ENCODE peak calls at places on chromosomes 1 and 21, in six cellular contexts. N is lower lobe of right lung, H is astrocyte of the spinal cord, A is progenitor cell of endocrine pancreas, W is thoracic aorta, Z is activated B cell treated with CpG ODN at 0.5 μM for 24 hours. R is an unnamed sample.

GRCh38 chr1:8015036-8015808 is 10.9 kb downstream of the ERRFI1 start:
- DNase-seq in N (no peak), H (peak; percentile 85), A (no peak), W (no peak), Z (no peak), R (peak; percentile 67)

GRCh38 chr21:42635848-42636534 is 17.4 kb upstream of the PDE9A start:
- DNase-seq in N (peak; percentile 6), H (no peak), A (no peak), W (no peak), Z (no peak), R (no peak)

GRCh38 chr1:60589916-60590315 is 492.4 kb upstream of the NFIA start:
- DNase-seq in N (no peak), H (peak; percentile 16), A (no peak), W (no peak), Z (no peak), R (no peak)

GRCh38 chr1:150521196-150521968 is 5.8 kb downstream of the FALEC start:
- DNase-seq in N (no peak), H (no peak), A (no peak), W (no peak), Z (no peak), R (no peak)

GRCh38 chr1:46026531-46026930 is 105.9 kb downstream of the PIK3R3 start:
- DNase-seq in N (no peak), H (no peak), A (no peak), W (no peak), Z (no peak), R (peak; percentile 71)

GRCh38 chr1:193558491-193559028 is 372.1 kb upstream of the B3GALT2 start:
- DNase-seq in N (no peak), H (peak; percentile 96), A (no peak), W (no peak), Z (no peak), R (peak; percentile 90)

GRCh38 chr1:51491166-51491981 is 27.7 kb downstream of the EPS15 start:
- DNase-seq in N (no peak), H (no peak), A (no peak), W (no peak), Z (no peak), R (no peak)

GRCh38 chr1:47870946-47871750 is 126.0 kb downstream of the TRABD2B start:
- DNase-seq in N (no peak), H (no peak), A (no peak), W (no peak), Z (no peak), R (no peak)

GRCh38 chr1:145751491-145752021 is 32.3 kb downstream of the CD160 start:
- DNase-seq in N (no peak), H (peak; percentile 96), A (no peak), W (peak; percentile 13), Z (no peak), R (peak; percentile 76)

GRCh38 chr1:2980849-2981248 is 40.4 kb upstream of the ACTRT2 start:
- DNase-seq in N (no peak), H (no peak), A (no peak), W (no peak), Z (peak; percentile 4), R (no peak)

GRCh38 chr1:208183977-208184901 is 59.9 kb downstream of the PLXNA2 start:
- DNase-seq in N (peak; percentile 52), H (peak; percentile 59), A (no peak), W (peak; percentile 33), Z (no peak), R (no peak)

GRCh38 chr21:46191257-46191685 is 7.0 kb upstream of the SPATC1L start:
- DNase-seq in N (no peak), H (peak; percentile 74), A (no peak), W (no peak), Z (no peak), R (no peak)

GRCh38 chr1:176466514-176466913 is 3.5 kb downstream of the PAPPA2 start:
- DNase-seq in N (no peak), H (no peak), A (no peak), W (no peak), Z (no peak), R (peak; percentile 43)

GRCh38 chr1:41427022-41427942 is 57.2 kb downstream of the EDN2 start:
- DNase-seq in N (peak; percentile 45), H (no peak), A (no peak), W (no peak), Z (no peak), R (no peak)

GRCh38 chr1:93848352-93848883 is 30.6 kb downstream of the DNTTIP2 start:
- DNase-seq in N (no peak), H (no peak), A (no peak), W (no peak), Z (no peak), R (no peak)
- TF ChIP-seq CTCF in N (no peak), H (no peak), A (no peak), W (no peak), Z (no peak), R (no peak)

DNA sequence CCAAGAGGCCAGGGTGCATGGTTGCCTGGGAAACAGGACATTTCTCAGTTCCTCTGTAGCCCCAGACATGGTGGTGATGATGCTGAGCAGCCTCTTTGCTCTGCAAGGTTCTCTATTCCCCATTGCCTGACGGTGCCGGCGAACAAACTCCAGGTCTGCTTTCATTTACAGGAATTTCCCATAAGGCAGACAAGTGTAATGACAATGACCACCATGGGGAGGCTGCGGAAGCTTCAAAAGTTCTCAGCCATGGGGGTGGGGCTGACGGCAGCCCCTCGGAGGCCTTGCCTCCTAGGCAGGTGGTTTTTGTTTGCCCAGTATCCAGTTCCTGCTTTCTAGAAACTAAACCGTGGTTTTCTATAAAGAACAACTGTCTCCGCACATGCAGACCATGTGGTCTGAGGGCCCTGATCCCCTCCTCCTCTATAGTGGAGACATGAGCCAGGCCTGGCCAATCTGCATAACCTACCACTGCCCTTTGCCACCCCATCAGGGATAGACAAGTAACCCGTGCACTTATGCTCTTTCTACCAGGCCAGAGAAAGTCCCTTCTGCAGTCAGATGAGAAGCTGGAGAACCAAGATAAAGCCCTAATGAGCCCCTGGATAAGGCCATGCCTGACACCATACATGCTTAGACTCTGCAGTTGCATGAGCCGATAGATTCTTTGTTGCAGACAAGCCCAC is 54.0 kb downstream of the LDLRAD2 start:
- DNase-seq in N (no peak), H (no peak), A (no peak), W (no peak), Z (peak; percentile 27), R (peak; percentile 37)
- TF ChIP-seq CTCF in N (no peak), H (no peak), A (peak; percentile 33), W (no peak), Z (no peak), R (no peak)

GRCh38 chr1:113976609-113977278 is 2.5 kb upstream of the OLFML3 start:
- DNase-seq in N (no peak), H (peak; percentile 67), A (no peak), W (no peak), Z (no peak), R (peak; percentile 70)
- TF ChIP-seq CTCF in N (peak; percentile 39), H (peak; percentile 81), A (peak; percentile 58), W (peak; percentile 31), Z (no peak), R (peak; percentile 84)

GRCh38 chr1:232998138-232998537 is 47.7 kb downstream of the NTPCR start:
- DNase-seq in N (no peak), H (no peak), A (no peak), W (no peak), Z (no peak), R (no peak)
- TF ChIP-seq CTCF in N (no peak), H (no peak), A (no peak), W (no peak), Z (no peak), R (no peak)

DNA sequence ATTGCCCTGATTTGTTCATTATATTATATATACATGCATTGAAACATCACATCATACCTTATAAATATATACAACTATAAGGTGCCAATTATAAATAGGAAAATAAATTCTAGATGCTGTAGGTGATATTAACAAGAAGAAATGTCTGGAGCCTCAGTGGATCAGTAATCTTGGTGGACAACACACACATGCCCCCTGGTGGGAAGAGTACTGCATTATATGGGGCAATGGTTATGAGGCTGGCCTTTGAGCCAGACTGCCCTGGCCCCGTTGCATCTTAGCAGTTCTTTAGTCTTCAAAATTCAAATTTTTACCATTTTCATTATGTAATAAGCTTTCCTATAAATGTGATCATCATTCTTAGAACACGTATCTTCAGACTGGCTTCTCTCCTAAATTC is 335.0 kb upstream of the GREM2 start:
- DNase-seq in N (no peak), H (peak; percentile 47), A (no peak), W (no peak), Z (no peak), R (peak; percentile 61)
- TF ChIP-seq CTCF in N (peak; percentile 32), H (peak; percentile 58), A (peak; percentile 59), W (no peak), Z (no peak), R (peak; percentile 22)

GRCh38 chr1:226660410-226661182 is 78.5 kb downstream of the ITPKB start:
- DNase-seq in N (no peak), H (no peak), A (no peak), W (no peak), Z (no peak), R (peak; percentile 56)

GRCh38 chr1:226663327-226663704 is 75.8 kb downstream of the ITPKB start:
- DNase-seq in N (no peak), H (no peak), A (no peak), W (no peak), Z (no peak), R (no peak)

GRCh38 chr1:226661271-226661670 is 77.8 kb downstream of the ITPKB start:
- DNase-seq in N (no peak), H (no peak), A (no peak), W (no peak), Z (no peak), R (no peak)

GRCh38 chr1:226662704-226663326 is 76.3 kb downstream of the ITPKB start:
- DNase-seq in N (peak; percentile 76), H (peak; percentile 93), A (no peak), W (peak; percentile 82), Z (peak; percentile 73), R (no peak)

DNA sequence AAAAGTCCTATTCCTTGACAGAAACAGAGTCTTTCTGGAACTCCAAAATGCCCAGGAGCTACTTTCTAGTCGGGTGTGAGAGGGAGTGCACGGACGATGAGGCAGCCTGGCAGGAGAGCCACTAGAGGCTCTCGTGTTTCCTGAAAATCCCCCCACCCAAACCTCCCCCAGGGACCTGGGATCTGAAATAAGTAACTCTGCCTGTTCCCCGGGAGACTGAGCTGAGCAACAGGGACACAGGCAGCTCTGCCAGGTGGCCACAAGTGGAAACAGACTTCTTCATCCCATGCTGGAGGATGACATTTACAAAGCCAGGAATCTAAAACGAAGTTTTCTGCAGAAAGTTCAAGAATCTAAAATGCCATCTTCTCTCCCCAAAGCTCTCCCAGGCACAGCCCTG is 77.1 kb downstream of the ITPKB start:
- DNase-seq in N (no peak), H (no peak), A (no peak), W (no peak), Z (no peak), R (peak; percentile 49)
- TF ChIP-seq CTCF in N (no peak), H (peak; percentile 16), A (no peak), W (no peak), Z (no peak), R (no peak)

DNA sequence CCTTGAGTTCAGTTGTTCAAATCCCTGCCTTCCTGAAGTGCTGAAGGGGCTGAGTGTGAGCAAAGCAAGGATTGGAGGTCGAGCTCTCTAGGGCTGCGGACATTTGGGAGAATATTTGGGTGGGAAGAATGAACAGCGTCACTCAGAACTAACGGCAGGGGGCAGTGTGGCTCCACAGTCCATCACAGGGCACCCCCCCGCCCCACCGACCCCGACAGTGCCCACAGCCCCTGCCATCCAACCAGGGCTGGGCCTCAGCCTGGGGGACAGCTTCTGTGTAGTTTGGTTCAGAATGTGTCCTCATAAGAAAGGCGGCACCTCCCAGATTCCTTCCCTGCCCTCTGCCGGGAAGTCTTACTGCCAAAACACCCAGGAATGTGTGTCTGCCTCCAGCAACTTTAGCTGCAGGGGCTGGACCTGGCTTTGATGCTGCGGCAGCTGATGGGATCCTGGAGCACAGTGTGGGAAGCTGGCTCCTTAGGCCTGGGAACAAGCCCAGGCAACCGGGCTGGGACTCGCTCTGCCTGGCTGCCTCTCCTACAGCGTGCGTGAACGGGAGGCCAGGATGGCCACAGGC is 104.8 kb upstream of the TMPRSS2 start:
- DNase-seq in N (peak; percentile 65), H (peak; percentile 95), A (peak; percentile 65), W (peak; percentile 80), Z (no peak), R (peak; percentile 97)
- TF ChIP-seq CTCF in N (peak; percentile 73), H (peak; percentile 72), A (peak; percentile 83), W (peak; percentile 91), Z (no peak), R (peak; percentile 64)

R was measured in cardiac muscle cell.